ENCODE peak calls at places on chromosomes 3 and 15, in four cellular contexts. D is fibroblast of pulmonary artery, L is cardiac fibroblast, Y is mucosa of descending colon. F is an unnamed sample.
A peak's percentile ranks its signal among the peaks of the same experiment; 100 is the strongest.

GRCh38 chr3:88298189-88298588 is 148.4 kb downstream of the C3orf38 start:
- DNase-seq in D (no peak), L (no peak), Y (no peak), F (no peak)

GRCh38 chr3:10981961-10982360 is 10.6 kb upstream of the SLC6A1 start:
- DNase-seq in D (peak; percentile 39), L (peak; percentile 70), Y (no peak), F (no peak)

GRCh38 chr3:126134219-126134975 is 46.0 kb downstream of the ALDH1L1 start:
- DNase-seq in D (peak; percentile 61), L (peak; percentile 62), Y (peak; percentile 54), F (peak; percentile 26)

GRCh38 chr15:69943637-69944036 is 154.1 kb downstream of the TLE3 start:
- DNase-seq in D (no peak), L (no peak), Y (no peak), F (no peak)

GRCh38 chr3:20857636-20858035 is 671.6 kb upstream of the SGO1 start:
- DNase-seq in D (peak; percentile 22), L (no peak), Y (no peak), F (no peak)

GRCh38 chr3:196712514-196713413 is 587 bp downstream of the PIGX start:
- DNase-seq in D (peak; percentile 63), L (peak; percentile 74), Y (peak; percentile 81), F (no peak)

GRCh38 chr3:156981005-156981404 is 154.9 kb downstream of the LEKR1 start:
- DNase-seq in D (no peak), L (no peak), Y (no peak), F (no peak)

GRCh38 chr3:150970665-150971327 is 1.7 kb downstream of the CLRN1 start:
- DNase-seq in D (peak; percentile 71), L (peak; percentile 55), Y (no peak), F (no peak)

GRCh38 chr3:146036289-146036688 is 124.7 kb downstream of the PLOD2 start:
- DNase-seq in D (no peak), L (no peak), Y (no peak), F (no peak)

GRCh38 chr15:90358124-90359033 is 6.3 kb downstream of the ZNF774 start:
- DNase-seq in D (peak; percentile 56), L (peak; percentile 56), Y (no peak), F (no peak)

GRCh38 chr15:40064231-40064894 is 25.4 kb upstream of the SRP14 start:
- DNase-seq in D (peak; percentile 72), L (peak; percentile 56), Y (no peak), F (no peak)

GRCh38 chr3:101842245-101842934 is 6.9 kb upstream of the NFKBIZ start:
- DNase-seq in D (peak; percentile 47), L (no peak), Y (no peak), F (no peak)

GRCh38 chr15:98599911-98600685 is 48.2 kb upstream of the IGF1R start:
- DNase-seq in D (peak; percentile 77), L (peak; percentile 84), Y (no peak), F (peak; percentile 24)

GRCh38 chr3:193572426-193572908 is 17.8 kb upstream of the ATP13A4 start:
- DNase-seq in D (peak; percentile 76), L (peak; percentile 77), Y (no peak), F (no peak)

GRCh38 chr3:98982336-98982735 is 80.8 kb upstream of the DCBLD2 start:
- DNase-seq in D (no peak), L (no peak), Y (no peak), F (no peak)

GRCh38 chr3:23161896-23162570 is 41.1 kb upstream of the UBE2E2 start:
- DNase-seq in D (no peak), L (no peak), Y (no peak), F (no peak)

GRCh38 chr15:67521770-67522568 is 1.0 kb downstream of the C15orf61 start:
- DNase-seq in D (peak; percentile 40), L (peak; percentile 31), Y (no peak), F (no peak)

GRCh38 chr15:73617310-73617709 is 15.9 kb downstream of the NPTN start:
- DNase-seq in D (no peak), L (no peak), Y (no peak), F (no peak)

GRCh38 chr15:47618216-47618615 is 99.1 kb upstream of the SEMA6D start:
- DNase-seq in D (no peak), L (no peak), Y (no peak), F (no peak)

GRCh38 chr15:77186518-77187095 is 115.7 kb upstream of the TSPAN3 start:
- DNase-seq in D (peak; percentile 71), L (peak; percentile 68), Y (no peak), F (no peak)

GRCh38 chr3:140334530-140334929 is 343.3 kb upstream of the TRIM42 start:
- DNase-seq in D (no peak), L (no peak), Y (no peak), F (no peak)

GRCh38 chr3:122403489-122403888 is 12.4 kb downstream of the WDR5B start:
- DNase-seq in D (peak; percentile 24), L (no peak), Y (no peak), F (no peak)

GRCh38 chr3:16994842-16995535 is 110.2 kb downstream of the PLCL2 start:
- DNase-seq in D (no peak), L (no peak), Y (no peak), F (no peak)

GRCh38 chr3:136818191-136818850 is 605 bp upstream of the SLC35G2 start:
- DNase-seq in D (peak; percentile 91), L (peak; percentile 87), Y (no peak), F (peak; percentile 21)

GRCh38 chr3:104102386-104102785 is 1264.3 kb upstream of the ALCAM start:
- DNase-seq in D (peak; percentile 73), L (peak; percentile 62), Y (no peak), F (no peak)
- TF ChIP-seq CTCF in D (peak; percentile 83), L (peak; percentile 31), Y (no peak), F (no peak)

GRCh38 chr3:35484939-35485605 is 154.3 kb upstream of the ARPP21 start:
- DNase-seq in D (no peak), L (no peak), Y (no peak), F (no peak)

GRCh38 chr3:35487396-35487795 is 151.9 kb upstream of the ARPP21 start:
- DNase-seq in D (no peak), L (no peak), Y (no peak), F (no peak)

GRCh38 chr3:35483131-35483530 is 156.2 kb upstream of the ARPP21 start:
- DNase-seq in D (no peak), L (no peak), Y (no peak), F (no peak)

DNA sequence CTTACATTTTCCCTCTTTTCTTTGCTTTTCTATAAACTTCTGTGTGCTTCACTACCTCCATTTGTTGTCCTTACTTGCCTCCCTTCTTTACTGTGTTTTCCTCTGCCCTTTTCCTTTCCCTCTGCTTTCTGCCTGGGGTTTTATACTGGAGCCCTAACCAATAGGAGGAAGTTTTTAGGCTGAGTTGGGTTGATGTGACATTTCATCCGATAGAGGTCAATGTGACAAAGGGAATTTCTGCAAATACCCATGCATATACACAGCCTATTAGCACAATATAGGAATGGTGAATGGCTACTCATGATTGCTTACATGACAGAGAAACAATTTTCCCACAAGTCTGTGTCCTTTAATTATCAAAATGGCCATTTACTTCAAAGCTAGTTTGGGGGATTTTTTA is 153.0 kb upstream of the ARPP21 start:
- DNase-seq in D (no peak), L (no peak), Y (no peak), F (no peak)
- TF ChIP-seq CTCF in D (no peak), L (no peak), Y (no peak), F (no peak)

GRCh38 chr3:12948371-12948770 is 107.0 kb upstream of the RPL32 start:
- DNase-seq in D (no peak), L (no peak), Y (no peak), F (no peak)

GRCh38 chr3:12946134-12946533 is 104.8 kb upstream of the RPL32 start:
- DNase-seq in D (no peak), L (no peak), Y (no peak), F (no peak)

GRCh38 chr3:12948891-12949711 is 107.7 kb upstream of the RPL32 start:
- DNase-seq in D (peak; percentile 33), L (peak; percentile 58), Y (no peak), F (no peak)

GRCh38 chr3:12946661-12947316 is 105.4 kb upstream of the RPL32 start:
- DNase-seq in D (no peak), L (no peak), Y (no peak), F (no peak)

DNA sequence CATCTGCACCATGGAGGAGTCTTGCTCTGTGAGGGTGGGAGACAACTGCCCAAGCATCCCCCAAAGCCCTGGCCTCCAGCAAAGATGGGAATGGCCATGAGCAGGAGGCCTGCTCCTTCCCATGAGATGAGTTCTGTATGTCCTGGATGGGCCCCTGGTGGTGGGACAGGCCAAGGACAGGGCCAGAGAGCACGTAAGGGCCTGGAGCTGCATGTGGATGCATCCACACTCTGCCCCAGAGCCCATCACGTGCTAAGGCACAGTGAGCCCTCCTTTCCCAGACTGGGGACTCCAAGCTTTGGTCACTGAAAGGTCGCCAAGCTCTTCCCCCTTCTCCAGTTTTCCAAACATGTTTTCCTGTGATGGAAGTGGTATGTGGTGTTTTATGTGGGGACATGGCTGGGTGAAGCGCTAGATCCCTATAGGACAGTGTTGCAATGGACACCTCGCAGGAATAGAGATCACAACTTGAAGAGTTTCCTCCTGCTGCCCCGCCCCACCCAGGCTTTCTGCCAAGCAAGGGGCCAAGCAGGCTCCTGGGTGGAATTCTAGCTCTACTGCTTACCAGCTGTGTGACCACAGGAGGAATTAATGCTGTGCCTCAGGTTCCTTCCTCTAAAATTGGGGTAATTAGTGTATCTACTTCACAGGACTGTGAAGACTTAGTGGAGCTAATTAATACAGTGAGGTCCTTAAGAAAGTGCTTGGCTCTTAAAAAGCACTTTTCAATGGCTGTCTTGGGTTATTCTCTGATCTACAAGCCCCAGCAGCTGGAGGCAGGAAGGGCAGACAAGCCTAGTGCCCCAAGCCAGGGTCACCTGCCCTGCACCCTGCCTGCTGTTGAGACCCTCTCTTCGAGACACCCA is 106.4 kb upstream of the RPL32 start:
- DNase-seq in D (peak; percentile 77), L (peak; percentile 86), Y (no peak), F (no peak)
- TF ChIP-seq CTCF in D (peak; percentile 15), L (no peak), Y (no peak), F (no peak)

GRCh38 chr15:56325186-56325585 is 40.0 kb upstream of the TEX9 start:
- DNase-seq in D (peak; percentile 73), L (peak; percentile 12), Y (no peak), F (no peak)
- TF ChIP-seq CTCF in D (no peak), L (no peak), Y (no peak), F (no peak)

DNA sequence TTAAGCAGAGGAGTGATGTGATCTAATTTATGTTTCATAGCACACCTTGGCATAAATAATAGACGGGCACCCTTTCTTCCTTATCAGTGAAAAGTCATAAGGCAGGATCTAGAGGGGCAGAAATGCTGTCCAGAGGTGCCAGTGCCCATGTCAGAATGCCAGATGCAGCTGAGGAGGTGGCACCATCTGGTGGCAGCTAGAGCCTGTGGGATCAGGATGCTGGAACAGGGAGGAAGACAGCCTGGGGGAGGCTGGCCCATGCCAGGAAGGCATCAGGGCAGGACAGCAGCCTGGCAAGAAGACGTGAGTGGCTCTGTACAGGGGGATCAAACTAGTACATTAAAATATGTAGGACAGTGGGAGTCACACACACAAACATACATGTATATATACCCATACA is 16.5 kb downstream of the MYH15 start:
- DNase-seq in D (no peak), L (peak; percentile 8), Y (no peak), F (no peak)
- TF ChIP-seq CTCF in D (peak; percentile 19), L (peak; percentile 17), Y (no peak), F (no peak)

GRCh38 chr15:64162869-64163661 is at the start of gene PPIB:
- DNase-seq in D (peak; percentile 98), L (peak; percentile 99), Y (peak; percentile 99), F (peak; percentile 91)
- TF ChIP-seq CTCF in D (peak; percentile 36), L (peak; percentile 41), Y (peak; percentile 34), F (no peak)

GRCh38 chr3:185199671-185200070 is 46.8 kb upstream of the C3orf70 start:
- DNase-seq in D (no peak), L (no peak), Y (no peak), F (no peak)
- TF ChIP-seq CTCF in D (no peak), L (no peak), Y (no peak), F (no peak)

F was measured in activated B cell treated with CpG ODN at 0.5 μM for 24 hours.